ENCODE peak calls at places on chromosomes 7 and 10, in ten cellular contexts. One of them, this sample, is unnamed.

GRCh38 chr7:29254663-29255062 is 60.1 kb downstream of the CHN2 start:
- DNase-seq in mammary epithelial cell: no peak
- DNase-seq in epithelial cell of proximal tubule: no peak
- DNase-seq in fibroblast of the aortic adventitia: no peak
- DNase-seq in A549: no peak
- DNase-seq in astrocyte: no peak
- DNase-seq in neuronal stem cell: no peak
- DNase-seq in mesenchymal stem cell: peak; percentile 23
- DNase-seq in GM23248: peak; percentile 13
- DNase-seq in HFF-Myc: no peak
- DNase-seq in this sample: no peak

GRCh38 chr10:13842119-13842518 is 255.4 kb downstream of the PRPF18 start:
- DNase-seq in epithelial cell of proximal tubule: no peak
- DNase-seq in HFF-Myc: no peak
- DNase-seq in neuronal stem cell: no peak
- DNase-seq in GM23248: no peak
- DNase-seq in mesenchymal stem cell: no peak
- DNase-seq in mammary epithelial cell: no peak
- DNase-seq in astrocyte: no peak
- DNase-seq in fibroblast of the aortic adventitia: no peak
- DNase-seq in A549: no peak
- DNase-seq in this sample: no peak

GRCh38 chr10:114970515-114970914 is 32.5 kb downstream of the TRUB1 start:
- DNase-seq in mammary epithelial cell: no peak
- DNase-seq in HFF-Myc: no peak
- DNase-seq in fibroblast of the aortic adventitia: no peak
- DNase-seq in astrocyte: no peak
- DNase-seq in A549: no peak
- DNase-seq in epithelial cell of proximal tubule: no peak
- DNase-seq in mesenchymal stem cell: peak; percentile 56
- DNase-seq in GM23248: no peak
- DNase-seq in neuronal stem cell: peak; percentile 6
- DNase-seq in this sample: no peak

GRCh38 chr10:46552526-46553237 is 3.8 kb downstream of the GPRIN2 start:
- DNase-seq in epithelial cell of proximal tubule: no peak
- DNase-seq in neuronal stem cell: no peak
- DNase-seq in mammary epithelial cell: no peak
- DNase-seq in GM23248: no peak
- DNase-seq in HFF-Myc: no peak
- DNase-seq in mesenchymal stem cell: no peak
- DNase-seq in fibroblast of the aortic adventitia: no peak
- DNase-seq in astrocyte: no peak
- DNase-seq in A549: no peak
- DNase-seq in this sample: no peak

GRCh38 chr7:90894122-90894521 is 298.0 kb downstream of the CDK14 start:
- DNase-seq in astrocyte: no peak
- DNase-seq in neuronal stem cell: no peak
- DNase-seq in HFF-Myc: no peak
- DNase-seq in mammary epithelial cell: no peak
- DNase-seq in A549: no peak
- DNase-seq in fibroblast of the aortic adventitia: no peak
- DNase-seq in mesenchymal stem cell: no peak
- DNase-seq in GM23248: no peak
- DNase-seq in epithelial cell of proximal tubule: no peak
- DNase-seq in this sample: no peak

GRCh38 chr7:142231716-142232115 is 26.1 kb downstream of the PRSS58 start:
- DNase-seq in astrocyte: no peak
- DNase-seq in neuronal stem cell: peak; percentile 8
- DNase-seq in epithelial cell of proximal tubule: no peak
- DNase-seq in GM23248: peak; percentile 4
- DNase-seq in A549: peak; percentile 32
- DNase-seq in mammary epithelial cell: no peak
- DNase-seq in mesenchymal stem cell: no peak
- DNase-seq in fibroblast of the aortic adventitia: no peak
- DNase-seq in HFF-Myc: no peak
- DNase-seq in this sample: no peak

GRCh38 chr7:102466097-102466496 is 1.3 kb downstream of the LRWD1 start:
- DNase-seq in mammary epithelial cell: no peak
- DNase-seq in GM23248: no peak
- DNase-seq in epithelial cell of proximal tubule: no peak
- DNase-seq in A549: no peak
- DNase-seq in astrocyte: no peak
- DNase-seq in mesenchymal stem cell: no peak
- DNase-seq in neuronal stem cell: no peak
- DNase-seq in fibroblast of the aortic adventitia: no peak
- DNase-seq in HFF-Myc: no peak
- DNase-seq in this sample: no peak

GRCh38 chr10:47282005-47282656 is 17.9 kb upstream of the GDF10 start:
- DNase-seq in neuronal stem cell: no peak
- DNase-seq in astrocyte: no peak
- DNase-seq in HFF-Myc: no peak
- DNase-seq in GM23248: no peak
- DNase-seq in epithelial cell of proximal tubule: no peak
- DNase-seq in A549: no peak
- DNase-seq in mammary epithelial cell: no peak
- DNase-seq in fibroblast of the aortic adventitia: no peak
- DNase-seq in mesenchymal stem cell: no peak
- DNase-seq in this sample: no peak

GRCh38 chr10:84469470-84469869 is 141.1 kb downstream of the CCSER2 start:
- DNase-seq in HFF-Myc: no peak
- DNase-seq in epithelial cell of proximal tubule: peak; percentile 35
- DNase-seq in GM23248: peak; percentile 17
- DNase-seq in A549: peak; percentile 6
- DNase-seq in mammary epithelial cell: no peak
- DNase-seq in neuronal stem cell: no peak
- DNase-seq in astrocyte: peak; percentile 8
- DNase-seq in fibroblast of the aortic adventitia: no peak
- DNase-seq in mesenchymal stem cell: no peak
- DNase-seq in this sample: no peak

GRCh38 chr7:142668495-142668894 is 80.8 kb upstream of the PRSS1 start:
- DNase-seq in fibroblast of the aortic adventitia: no peak
- DNase-seq in epithelial cell of proximal tubule: no peak
- DNase-seq in neuronal stem cell: no peak
- DNase-seq in mesenchymal stem cell: no peak
- DNase-seq in A549: no peak
- DNase-seq in mammary epithelial cell: no peak
- DNase-seq in GM23248: no peak
- DNase-seq in HFF-Myc: no peak
- DNase-seq in astrocyte: no peak
- DNase-seq in this sample: no peak

GRCh38 chr10:43822509-43823236 is 174.0 kb upstream of the ZNF32 start:
- DNase-seq in mammary epithelial cell: no peak
- DNase-seq in mesenchymal stem cell: no peak
- DNase-seq in neuronal stem cell: no peak
- DNase-seq in HFF-Myc: no peak
- DNase-seq in astrocyte: no peak
- DNase-seq in A549: no peak
- DNase-seq in fibroblast of the aortic adventitia: no peak
- DNase-seq in epithelial cell of proximal tubule: no peak
- DNase-seq in GM23248: peak; percentile 75
- DNase-seq in this sample: no peak

GRCh38 chr10:77638766-77639101 is 1.1 kb upstream of the KCNMA1 start:
- DNase-seq in astrocyte: no peak
- DNase-seq in A549: no peak
- DNase-seq in HFF-Myc: no peak
- DNase-seq in fibroblast of the aortic adventitia: no peak
- DNase-seq in mesenchymal stem cell: no peak
- DNase-seq in epithelial cell of proximal tubule: no peak
- DNase-seq in mammary epithelial cell: no peak
- DNase-seq in neuronal stem cell: no peak
- DNase-seq in GM23248: no peak
- DNase-seq in this sample: no peak

GRCh38 chr10:15208221-15208620 is 39.7 kb upstream of the NMT2 start:
- DNase-seq in A549: no peak
- DNase-seq in mammary epithelial cell: no peak
- DNase-seq in mesenchymal stem cell: no peak
- DNase-seq in neuronal stem cell: no peak
- DNase-seq in HFF-Myc: no peak
- DNase-seq in astrocyte: no peak
- DNase-seq in GM23248: no peak
- DNase-seq in epithelial cell of proximal tubule: no peak
- DNase-seq in fibroblast of the aortic adventitia: no peak
- DNase-seq in this sample: no peak

GRCh38 chr10:50604823-50605222 is 18.9 kb downstream of the SGMS1 start:
- DNase-seq in A549: no peak
- DNase-seq in neuronal stem cell: no peak
- DNase-seq in epithelial cell of proximal tubule: no peak
- DNase-seq in GM23248: peak; percentile 55
- DNase-seq in astrocyte: peak; percentile 39
- DNase-seq in mammary epithelial cell: no peak
- DNase-seq in fibroblast of the aortic adventitia: peak; percentile 72
- DNase-seq in HFF-Myc: no peak
- DNase-seq in mesenchymal stem cell: peak; percentile 9
- DNase-seq in this sample: no peak
- H3K4me3 ChIP-seq in A549: no peak overlapping the region
- H3K4me3 ChIP-seq in neuronal stem cell: no peak overlapping the region
- H3K4me3 ChIP-seq in epithelial cell of proximal tubule: no peak overlapping the region
- H3K4me3 ChIP-seq in GM23248: peak overlapping the region; percentile 36
- H3K4me3 ChIP-seq in astrocyte: no peak overlapping the region
- H3K4me3 ChIP-seq in mammary epithelial cell: no peak overlapping the region
- H3K4me3 ChIP-seq in fibroblast of the aortic adventitia: no peak overlapping the region
- H3K4me3 ChIP-seq in HFF-Myc: no peak overlapping the region
- H3K4me3 ChIP-seq in mesenchymal stem cell: no peak overlapping the region
- H3K4me3 ChIP-seq in this sample: no peak overlapping the region

GRCh38 chr10:121078036-121078435 is 226.9 kb downstream of the WDR11 start:
- DNase-seq in fibroblast of the aortic adventitia: no peak
- DNase-seq in epithelial cell of proximal tubule: no peak
- DNase-seq in mammary epithelial cell: peak; percentile 83
- DNase-seq in HFF-Myc: no peak
- DNase-seq in mesenchymal stem cell: no peak
- DNase-seq in neuronal stem cell: no peak
- DNase-seq in GM23248: no peak
- DNase-seq in A549: no peak
- DNase-seq in astrocyte: no peak
- DNase-seq in this sample: no peak

GRCh38 chr10:121077331-121077730 is 226.2 kb downstream of the WDR11 start:
- DNase-seq in astrocyte: no peak
- DNase-seq in fibroblast of the aortic adventitia: no peak
- DNase-seq in mesenchymal stem cell: peak; percentile 88
- DNase-seq in GM23248: peak; percentile 14
- DNase-seq in mammary epithelial cell: peak; percentile 78
- DNase-seq in neuronal stem cell: no peak
- DNase-seq in epithelial cell of proximal tubule: no peak
- DNase-seq in A549: no peak
- DNase-seq in HFF-Myc: no peak
- DNase-seq in this sample: no peak

GRCh38 chr10:121078672-121079102 is 227.5 kb downstream of the WDR11 start:
- DNase-seq in neuronal stem cell: no peak
- DNase-seq in astrocyte: peak; percentile 56
- DNase-seq in fibroblast of the aortic adventitia: no peak
- DNase-seq in GM23248: no peak
- DNase-seq in HFF-Myc: no peak
- DNase-seq in mammary epithelial cell: peak; percentile 100
- DNase-seq in A549: no peak
- DNase-seq in epithelial cell of proximal tubule: no peak
- DNase-seq in mesenchymal stem cell: no peak
- DNase-seq in this sample: no peak

GRCh38 chr10:121079226-121079625 is 228.1 kb downstream of the WDR11 start:
- DNase-seq in astrocyte: no peak
- DNase-seq in HFF-Myc: no peak
- DNase-seq in epithelial cell of proximal tubule: no peak
- DNase-seq in mesenchymal stem cell: no peak
- DNase-seq in GM23248: no peak
- DNase-seq in mammary epithelial cell: no peak
- DNase-seq in A549: no peak
- DNase-seq in neuronal stem cell: no peak
- DNase-seq in fibroblast of the aortic adventitia: no peak
- DNase-seq in this sample: no peak

DNA sequence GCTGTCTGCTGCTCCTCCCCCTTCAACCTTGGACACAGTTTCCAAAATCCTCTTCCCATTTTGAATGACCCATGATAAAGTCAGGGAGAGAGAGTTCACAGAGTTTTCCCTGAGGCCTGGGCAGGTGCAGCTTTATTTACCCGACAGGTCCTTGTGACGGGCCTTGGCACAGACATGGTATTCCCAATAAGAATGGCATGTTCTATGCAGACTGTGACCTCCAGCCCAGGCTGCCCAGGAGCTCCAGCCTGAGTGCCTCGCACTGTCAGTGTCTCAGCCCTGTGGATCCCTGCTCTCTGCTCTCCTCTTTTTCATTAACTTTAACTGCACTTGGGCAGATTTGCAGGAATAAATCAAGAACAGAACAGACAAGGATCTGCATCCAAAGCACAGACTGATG is 225.6 kb downstream of the WDR11 start:
- DNase-seq in astrocyte: no peak
- DNase-seq in neuronal stem cell: no peak
- DNase-seq in epithelial cell of proximal tubule: no peak
- DNase-seq in mesenchymal stem cell: no peak
- DNase-seq in HFF-Myc: no peak
- DNase-seq in fibroblast of the aortic adventitia: no peak
- DNase-seq in mammary epithelial cell: no peak
- DNase-seq in A549: no peak
- DNase-seq in GM23248: no peak
- DNase-seq in this sample: no peak
- H3K4me3 ChIP-seq in astrocyte: no peak overlapping the region
- H3K4me3 ChIP-seq in neuronal stem cell: peak overlapping the region; percentile 37
- H3K4me3 ChIP-seq in epithelial cell of proximal tubule: no peak overlapping the region
- H3K4me3 ChIP-seq in mesenchymal stem cell: no peak overlapping the region
- H3K4me3 ChIP-seq in HFF-Myc: no peak overlapping the region
- H3K4me3 ChIP-seq in fibroblast of the aortic adventitia: no peak overlapping the region
- H3K4me3 ChIP-seq in mammary epithelial cell: no peak overlapping the region
- H3K4me3 ChIP-seq in A549: no peak overlapping the region
- H3K4me3 ChIP-seq in GM23248: no peak overlapping the region
- H3K4me3 ChIP-seq in this sample: no peak overlapping the region

GRCh38 chr7:44962483-44963251 is 16.1 kb downstream of the MYO1G start:
- DNase-seq in A549: no peak
- DNase-seq in GM23248: peak; percentile 72
- DNase-seq in fibroblast of the aortic adventitia: no peak
- DNase-seq in HFF-Myc: no peak
- DNase-seq in mammary epithelial cell: peak; percentile 28
- DNase-seq in neuronal stem cell: no peak
- DNase-seq in astrocyte: peak; percentile 19
- DNase-seq in epithelial cell of proximal tubule: no peak
- DNase-seq in mesenchymal stem cell: peak; percentile 42
- DNase-seq in this sample: no peak
- H3K4me3 ChIP-seq in A549: no peak overlapping the region
- H3K4me3 ChIP-seq in GM23248: peak overlapping the region; percentile 64
- H3K4me3 ChIP-seq in fibroblast of the aortic adventitia: peak overlapping the region; percentile 54
- H3K4me3 ChIP-seq in HFF-Myc: peak overlapping the region; percentile 25
- H3K4me3 ChIP-seq in mammary epithelial cell: peak overlapping the region; percentile 36
- H3K4me3 ChIP-seq in neuronal stem cell: peak overlapping the region; percentile 59
- H3K4me3 ChIP-seq in astrocyte: peak overlapping the region; percentile 28
- H3K4me3 ChIP-seq in epithelial cell of proximal tubule: peak overlapping the region; percentile 52
- H3K4me3 ChIP-seq in mesenchymal stem cell: peak overlapping the region; percentile 69
- H3K4me3 ChIP-seq in this sample: no peak overlapping the region

DNA sequence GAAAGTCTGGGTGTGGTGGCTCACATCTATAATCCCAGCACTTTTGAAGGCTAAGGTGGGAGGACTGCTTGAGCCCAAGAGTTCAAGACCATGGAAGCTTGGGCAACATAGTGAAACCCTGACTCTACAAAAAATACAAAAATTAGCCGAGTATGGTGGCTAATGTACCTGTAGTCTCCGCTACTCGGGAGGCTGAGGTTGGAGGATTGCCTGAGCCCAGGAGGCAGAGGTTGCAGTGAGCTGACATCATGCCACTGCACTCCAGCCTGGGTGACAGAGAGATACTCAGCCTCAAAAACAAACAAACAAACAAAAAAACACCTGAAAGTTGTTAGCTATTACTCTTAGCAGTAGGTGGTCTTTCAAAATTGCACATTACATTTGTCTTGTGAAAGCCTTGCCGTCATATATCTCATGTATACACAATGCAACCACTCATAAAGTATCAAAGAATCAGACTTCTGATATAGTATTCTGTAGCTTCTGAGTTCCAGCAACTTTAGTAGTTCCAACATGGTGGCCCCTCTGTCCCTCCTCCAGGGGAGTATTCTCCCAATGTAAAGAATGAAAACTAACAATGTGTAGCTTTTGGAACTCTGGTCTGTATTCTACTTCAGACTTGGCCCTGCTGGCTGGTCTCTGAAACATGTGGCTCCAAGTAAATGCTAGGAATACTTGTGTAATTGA is 101.5 kb downstream of the ZNF92 start:
- DNase-seq in mesenchymal stem cell: no peak
- DNase-seq in fibroblast of the aortic adventitia: no peak
- DNase-seq in epithelial cell of proximal tubule: no peak
- DNase-seq in mammary epithelial cell: no peak
- DNase-seq in GM23248: no peak
- DNase-seq in astrocyte: no peak
- DNase-seq in neuronal stem cell: no peak
- DNase-seq in A549: no peak
- DNase-seq in HFF-Myc: no peak
- DNase-seq in this sample: no peak
- H3K4me3 ChIP-seq in mesenchymal stem cell: no peak overlapping the region
- H3K4me3 ChIP-seq in fibroblast of the aortic adventitia: no peak overlapping the region
- H3K4me3 ChIP-seq in epithelial cell of proximal tubule: no peak overlapping the region
- H3K4me3 ChIP-seq in mammary epithelial cell: no peak overlapping the region
- H3K4me3 ChIP-seq in GM23248: no peak overlapping the region
- H3K4me3 ChIP-seq in astrocyte: no peak overlapping the region
- H3K4me3 ChIP-seq in neuronal stem cell: no peak overlapping the region
- H3K4me3 ChIP-seq in A549: no peak overlapping the region
- H3K4me3 ChIP-seq in HFF-Myc: no peak overlapping the region
- H3K4me3 ChIP-seq in this sample: no peak overlapping the region